ENCODE peak calls at places on chromosomes 13 and 19, in six cellular contexts. Y is KBM-7; X is neuronal stem cell; N is MG63; Z is activated CD4-positive, alpha-beta T cell treated with anti-CD3 and anti-CD28 coated beads, Interleukin-2, amount 10 ng/mL, durations not matched to agents 7 days and 5 days; K is mucosa of gallbladder. E is an unnamed sample.

GRCh38 chr19:5171711-5172110 is 168.9 kb downstream of the PTPRS start:
- DNase-seq in Y (no peak), N (no peak), K (no peak), Z (no peak), X (no peak), E (no peak)

GRCh38 chr19:10816691-10817090 is 19.3 kb downstream of the TMED1 start:
- DNase-seq in K (no peak), Y (no peak), X (no peak), Z (no peak), N (no peak), E (no peak)

GRCh38 chr13:57557979-57558529 is 73.5 kb upstream of the PCDH17 start:
- DNase-seq in N (no peak), Y (peak; percentile 52), K (no peak), X (peak; percentile 8), Z (no peak), E (no peak)

GRCh38 chr19:42074513-42075363 is 1.2 kb upstream of the ZNF574 start:
- DNase-seq in X (no peak), Y (peak; percentile 12), Z (no peak), K (no peak), N (peak; percentile 45), E (no peak)

GRCh38 chr13:110130431-110130830 is 176.5 kb downstream of the COL4A1 start:
- DNase-seq in K (no peak), N (no peak), X (no peak), Y (no peak), Z (no peak), E (no peak)

GRCh38 chr13:38147050-38147449 is 202.6 kb upstream of the UFM1 start:
- DNase-seq in Y (no peak), K (no peak), N (no peak), Z (no peak), X (no peak), E (no peak)

GRCh38 chr19:55146648-55147218 is 2.3 kb downstream of the TNNT1 start:
- DNase-seq in Z (no peak), X (no peak), N (no peak), Y (peak; percentile 48), K (no peak), E (no peak)

GRCh38 chr13:23739597-23739996 is 149.6 kb downstream of the MIPEP start:
- DNase-seq in N (no peak), Z (no peak), K (no peak), X (no peak), Y (no peak), E (no peak)

GRCh38 chr13:67123165-67123564 is 107.0 kb downstream of the PCDH9 start:
- DNase-seq in N (no peak), Y (no peak), K (no peak), Z (no peak), X (no peak), E (no peak)

GRCh38 chr13:111537843-111538499 is 217.5 kb downstream of the TEX29 start:
- DNase-seq in N (no peak), Z (no peak), Y (no peak), K (no peak), X (no peak), E (no peak)

GRCh38 chr13:30725331-30726085 is 9.8 kb upstream of the ALOX5AP start:
- DNase-seq in K (no peak), X (no peak), N (peak; percentile 97), Z (no peak), Y (no peak), E (no peak)

GRCh38 chr19:46637224-46637623 is 1.2 kb upstream of the GNG8 start:
- DNase-seq in Z (no peak), K (no peak), N (no peak), X (no peak), Y (no peak), E (no peak)

GRCh38 chr13:101231751-101232428 is 184.4 kb downstream of the NALCN start:
- DNase-seq in N (peak; percentile 12), Z (no peak), K (no peak), Y (no peak), X (no peak), E (no peak)

GRCh38 chr19:35228177-35228930 is at the start of gene FAM187B:
- DNase-seq in Z (no peak), N (no peak), K (no peak), X (no peak), Y (no peak), E (no peak)

GRCh38 chr19:57171551-57172081 is 4.3 kb upstream of the DUXA start:
- DNase-seq in N (peak; percentile 13), X (peak; percentile 48), Z (no peak), Y (no peak), K (peak; percentile 51), E (peak; percentile 3)

GRCh38 chr19:15291666-15292065 is 40.7 kb downstream of the BRD4 start:
- DNase-seq in Y (peak; percentile 30), N (no peak), X (no peak), K (no peak), Z (no peak), E (peak; percentile 15)

GRCh38 chr19:588758-589692 is 656 bp upstream of the HCN2 start:
- DNase-seq in Z (no peak), K (no peak), Y (no peak), N (no peak), X (no peak), E (no peak)

GRCh38 chr19:8585894-8586750 is 8.9 kb upstream of the MYO1F start:
- DNase-seq in Y (peak; percentile 71), K (no peak), X (peak; percentile 58), N (peak; percentile 53), Z (peak; percentile 70), E (no peak)

GRCh38 chr19:51200071-51200470 is 24.8 kb upstream of the CD33 start:
- DNase-seq in Z (no peak), Y (no peak), N (no peak), K (no peak), X (no peak), E (no peak)

GRCh38 chr13:99085139-99085845 is 107.4 kb upstream of the DOCK9 start:
- DNase-seq in N (no peak), K (no peak), X (no peak), Z (peak; percentile 25), Y (no peak), E (no peak)

GRCh38 chr19:576768-577438 is 4.5 kb downstream of the BSG start:
- DNase-seq in X (no peak), K (no peak), N (no peak), Y (no peak), Z (no peak), E (no peak)

GRCh38 chr13:110540871-110541525 is 20.5 kb downstream of the RAB20 start:
- DNase-seq in X (no peak), N (no peak), Z (no peak), Y (no peak), K (no peak), E (no peak)

GRCh38 chr13:31846984-31847752 is 107.8 kb downstream of the RXFP2 start:
- DNase-seq in K (no peak), Z (no peak), Y (peak; percentile 15), X (no peak), N (peak; percentile 13), E (no peak)

GRCh38 chr19:30742539-30742938 is 370.4 kb downstream of the ZNF536 start:
- DNase-seq in K (no peak), Z (no peak), Y (no peak), X (no peak), N (no peak), E (no peak)

GRCh38 chr19:10501971-10502523 is 1.1 kb downstream of the KEAP1 start:
- DNase-seq in N (peak; percentile 91), Z (peak; percentile 26), K (peak; percentile 90), X (no peak), Y (peak; percentile 49), E (peak; percentile 22)

GRCh38 chr19:48415395-48415794 is 21.9 kb downstream of the GRIN2D start:
- DNase-seq in K (peak; percentile 77), Y (peak; percentile 15), X (no peak), N (peak; percentile 70), Z (peak; percentile 80), E (no peak)

GRCh38 chr19:16127776-16128371 is 15.6 kb upstream of the HSH2D start:
- DNase-seq in Y (no peak), X (no peak), Z (no peak), N (no peak), K (no peak), E (no peak)

GRCh38 chr19:3284759-3285646 is 60.5 kb downstream of the CELF5 start:
- DNase-seq in Y (peak; percentile 90), Z (peak; percentile 63), N (peak; percentile 47), K (peak; percentile 93), X (peak; percentile 96), E (no peak)

GRCh38 chr13:50400930-50401553 is 385.8 kb downstream of the KCNRG start:
- DNase-seq in Y (no peak), X (no peak), Z (no peak), K (no peak), N (peak; percentile 70), E (no peak)

GRCh38 chr13:106376411-106377112 is 158.9 kb downstream of the EFNB2 start:
- DNase-seq in N (peak; percentile 82), Z (no peak), Y (peak; percentile 18), X (no peak), K (no peak), E (no peak)

GRCh38 chr19:42114412-42114811 is 17.8 kb downstream of the POU2F2 start:
- DNase-seq in Z (no peak), K (no peak), N (no peak), Y (no peak), X (no peak), E (no peak)

GRCh38 chr19:33175156-33175782 is 18.9 kb upstream of the LRP3 start:
- DNase-seq in X (no peak), Z (no peak), K (no peak), N (no peak), Y (no peak), E (no peak)

GRCh38 chr19:45439569-45440258 is 16.0 kb upstream of the ERCC1 start:
- DNase-seq in X (no peak), K (peak; percentile 82), N (peak; percentile 84), Y (peak; percentile 88), Z (peak; percentile 80), E (peak; percentile 19)

GRCh38 chr13:109271991-109272454 is 514.4 kb downstream of the IRS2 start:
- DNase-seq in X (no peak), K (no peak), Y (no peak), N (no peak), Z (no peak), E (no peak)

GRCh38 chr19:10096615-10096963 is 5.9 kb downstream of the ANGPTL6 start:
- DNase-seq in K (no peak), N (no peak), Z (no peak), Y (no peak), X (no peak), E (peak; percentile 43)

E was measured in GF-D8.